ENCODE peak calls at places on chromosome 7, in six cellular contexts. U is SW480; R is astrocyte of the spinal cord; C is T-helper 2 cell; B is naive thymus-derived CD8-positive, alpha-beta T cell; S is WERI-Rb-1. W is an unnamed sample.

GRCh38 chr7:67918158-67918557 is 921.5 kb downstream of the TYW1 start:
- DNase-seq in U (no peak), R (no peak), C (no peak), B (peak), S (no peak), W (no peak)

GRCh38 chr7:512541-513311 is 6.9 kb downstream of the PDGFA start:
- DNase-seq in U (peak), R (peak), C (no peak), B (no peak), S (no peak), W (no peak)

GRCh38 chr7:22269963-22270362 is 87.0 kb downstream of the RAPGEF5 start:
- DNase-seq in U (peak), R (no peak), C (no peak), B (no peak), S (no peak), W (no peak)

GRCh38 chr7:130365093-130365492 is 15.2 kb upstream of the CPA1 start:
- DNase-seq in U (no peak), R (peak), C (no peak), B (no peak), S (no peak), W (no peak)

GRCh38 chr7:137992042-137992737 is 9.7 kb downstream of the CREB3L2 start:
- DNase-seq in U (no peak), R (peak), C (no peak), B (no peak), S (no peak), W (no peak)

GRCh38 chr7:30062587-30062986 is 34.4 kb downstream of the PLEKHA8 start:
- DNase-seq in U (peak), R (peak), C (no peak), B (peak), S (no peak), W (no peak)

GRCh38 chr7:17651926-17652385 is 288.3 kb downstream of the SNX13 start:
- DNase-seq in U (no peak), R (peak), C (no peak), B (no peak), S (no peak), W (no peak)

GRCh38 chr7:1380211-1380815 is 79.0 kb downstream of the MICALL2 start:
- DNase-seq in U (no peak), R (no peak), C (no peak), B (no peak), S (no peak), W (no peak)

GRCh38 chr7:1705339-1705738 is 35.3 kb downstream of the ELFN1 start:
- DNase-seq in U (no peak), R (no peak), C (no peak), B (no peak), S (peak), W (no peak)

GRCh38 chr7:84013616-84014240 is 180.9 kb downstream of the SEMA3A start:
- DNase-seq in U (no peak), R (no peak), C (no peak), B (no peak), S (no peak), W (no peak)

GRCh38 chr7:11228515-11228914 is 254.8 kb downstream of the PHF14 start:
- DNase-seq in U (no peak), R (peak), C (no peak), B (no peak), S (no peak), W (no peak)

GRCh38 chr7:70738080-70738479 is 393.9 kb upstream of the GALNT17 start:
- DNase-seq in U (peak), R (peak), C (no peak), B (no peak), S (no peak), W (no peak)

GRCh38 chr7:50791921-50792341 is 9.2 kb upstream of the GRB10 start:
- DNase-seq in U (peak), R (peak), C (no peak), B (no peak), S (no peak), W (no peak)

GRCh38 chr7:131553906-131554305 is 2.5 kb downstream of the PODXL start:
- DNase-seq in U (no peak), R (no peak), C (no peak), B (no peak), S (peak), W (no peak)

GRCh38 chr7:75776295-75776971 is 4.4 kb upstream of the CCL26 start:
- DNase-seq in U (peak), R (peak), C (peak), B (peak), S (no peak), W (no peak)

GRCh38 chr7:43700059-43700501 is 29.2 kb downstream of the COA1 start:
- DNase-seq in U (peak), R (peak), C (peak), B (peak), S (no peak), W (no peak)

GRCh38 chr7:23893942-23894890 is 184.2 kb downstream of the STK31 start:
- DNase-seq in U (peak), R (no peak), C (no peak), B (peak), S (no peak), W (peak)

GRCh38 chr7:5450549-5451327 is 27.1 kb upstream of the TNRC18 start:
- DNase-seq in U (no peak), R (peak), C (no peak), B (peak), S (peak), W (peak)

GRCh38 chr7:69858471-69858870 is 260.2 kb downstream of the AUTS2 start:
- DNase-seq in U (no peak), R (no peak), C (no peak), B (no peak), S (no peak), W (no peak)

GRCh38 chr7:20352573-20353304 is 22.0 kb downstream of the ITGB8 start:
- DNase-seq in U (peak), R (peak), C (no peak), B (no peak), S (no peak), W (no peak)

GRCh38 chr7:27156901-27157716 is 634 bp upstream of the HOXA7 start:
- DNase-seq in U (peak), R (peak), C (no peak), B (no peak), S (no peak), W (peak)

GRCh38 chr7:42893341-42894242 is 18.3 kb downstream of the C7orf25 start:
- DNase-seq in U (no peak), R (no peak), C (no peak), B (no peak), S (peak), W (no peak)

GRCh38 chr7:1967512-1968396 is 265.0 kb downstream of the MAD1L1 start:
- DNase-seq in U (no peak), R (no peak), C (no peak), B (no peak), S (no peak), W (no peak)

GRCh38 chr7:73827568-73828106 is 3.2 kb upstream of the CLDN4 start:
- DNase-seq in U (peak), R (no peak), C (no peak), B (no peak), S (peak), W (no peak)

GRCh38 chr7:17580141-17580540 is 281.7 kb downstream of the AHR start:
- DNase-seq in U (no peak), R (peak), C (no peak), B (no peak), S (no peak), W (no peak)

GRCh38 chr7:47501406-47501805 is 80.5 kb downstream of the TNS3 start:
- DNase-seq in U (no peak), R (peak), C (no peak), B (no peak), S (no peak), W (peak)

GRCh38 chr7:134083766-134084487 is 43.2 kb upstream of the LRGUK start:
- DNase-seq in U (no peak), R (no peak), C (no peak), B (no peak), S (peak), W (no peak)

GRCh38 chr7:134778941-134779740 is at the start of gene CALD1:
- DNase-seq in U (peak), R (peak), C (no peak), B (no peak), S (no peak), W (peak)

W was measured in nephron progenitor cell.